ENCODE peak calls at places on chromosomes 16 and 17, in seven cellular contexts. Y is HepG2, E is IMR-90, P is A549, D is GM12878, N is H1, Q is K562. W is an unnamed sample.

GRCh38 chr16:1559446-1559975 is 26.0 kb downstream of the TMEM204 start:
- DNase-seq in Y (no peak), E (no peak), P (no peak), D (no peak), N (no peak), Q (no peak), W (no peak)

GRCh38 chr17:64020068-64020766 is at the start of gene ICAM2:
- DNase-seq in Y (no peak), E (no peak), P (no peak), D (peak), N (no peak), Q (no peak), W (no peak)

GRCh38 chr17:20266806-20267458 is 200.4 kb downstream of the LGALS9B start:
- DNase-seq in Y (no peak), E (peak), P (no peak), D (no peak), N (no peak), Q (peak), W (no peak)

GRCh38 chr16:77555781-77556180 is 120.9 kb upstream of the ADAMTS18 start:
- DNase-seq in Y (no peak), E (no peak), P (no peak), D (no peak), N (no peak), Q (no peak), W (no peak)

GRCh38 chr16:60120586-60120985 is 1386.5 kb upstream of the GOT2 start:
- DNase-seq in Y (no peak), E (no peak), P (no peak), D (no peak), N (no peak), Q (no peak), W (no peak)

GRCh38 chr16:89547291-89547690 is 13.2 kb upstream of the RPL13 start:
- DNase-seq in Y (no peak), E (no peak), P (no peak), D (no peak), N (no peak), Q (no peak), W (no peak)

GRCh38 chr16:85565796-85566501 is 47.2 kb upstream of the GSE1 start:
- DNase-seq in Y (no peak), E (no peak), P (no peak), D (no peak), N (no peak), Q (no peak), W (no peak)

GRCh38 chr16:67294927-67295326 is 15.6 kb downstream of the PLEKHG4 start:
- DNase-seq in Y (no peak), E (peak), P (no peak), D (no peak), N (no peak), Q (no peak), W (no peak)

GRCh38 chr17:75590849-75591721 is 3.5 kb downstream of the MYO15B start:
- DNase-seq in Y (peak), E (no peak), P (no peak), D (no peak), N (no peak), Q (no peak), W (no peak)

GRCh38 chr17:56112086-56112485 is 41.2 kb upstream of the ANKFN1 start:
- DNase-seq in Y (no peak), E (peak), P (no peak), D (no peak), N (no peak), Q (no peak), W (no peak)

GRCh38 chr17:7651959-7652658 is 1.4 kb downstream of the ATP1B2 start:
- DNase-seq in Y (no peak), E (no peak), P (no peak), D (no peak), N (no peak), Q (no peak), W (no peak)

GRCh38 chr16:23137818-23138217 is 11.4 kb downstream of the USP31 start:
- DNase-seq in Y (no peak), E (no peak), P (no peak), D (no peak), N (no peak), Q (no peak), W (no peak)

GRCh38 chr16:47377156-47377555 is 83.7 kb downstream of the ITFG1 start:
- DNase-seq in Y (no peak), E (peak), P (no peak), D (no peak), N (no peak), Q (no peak), W (no peak)

GRCh38 chr17:66715745-66716156 is 119.2 kb upstream of the CACNG5 start:
- DNase-seq in Y (peak), E (peak), P (peak), D (peak), N (no peak), Q (no peak), W (peak)

GRCh38 chr17:70332811-70333210 is 163.5 kb downstream of the KCNJ2 start:
- DNase-seq in Y (no peak), E (no peak), P (no peak), D (no peak), N (no peak), Q (no peak), W (no peak)

GRCh38 chr16:84922351-84923135 is 88.8 kb downstream of the ZDHHC7 start:
- DNase-seq in Y (peak), E (peak), P (no peak), D (no peak), N (no peak), Q (no peak), W (no peak)

GRCh38 chr16:2883027-2883846 is at the start of gene FLYWCH2:
- DNase-seq in Y (peak), E (peak), P (peak), D (peak), N (peak), Q (peak), W (peak)

GRCh38 chr17:63600569-63601438 is at the start of gene TACO1:
- DNase-seq in Y (peak), E (peak), P (peak), D (peak), N (peak), Q (peak), W (peak)

GRCh38 chr16:86966781-86967180 is 350.4 kb downstream of the C16orf95 start:
- DNase-seq in Y (no peak), E (no peak), P (no peak), D (no peak), N (no peak), Q (no peak), W (no peak)

GRCh38 chr17:61380836-61381525 is 18.7 kb upstream of the TBX2 start:
- DNase-seq in Y (no peak), E (no peak), P (no peak), D (no peak), N (no peak), Q (no peak), W (no peak)

GRCh38 chr17:74920679-74921044 is 2.4 kb downstream of the USH1G start:
- DNase-seq in Y (no peak), E (no peak), P (no peak), D (no peak), N (no peak), Q (peak), W (no peak)

GRCh38 chr17:4533522-4534502 is 21.4 kb downstream of the MYBBP1A start:
- DNase-seq in Y (peak), E (no peak), P (no peak), D (no peak), N (no peak), Q (peak), W (no peak)

GRCh38 chr16:85891033-85891775 is 7.8 kb upstream of the IRF8 start:
- DNase-seq in Y (peak), E (peak), P (peak), D (no peak), N (no peak), Q (no peak), W (peak)

GRCh38 chr17:41065829-41066624 is at the start of gene KRTAP2-4:
- DNase-seq in Y (peak), E (peak), P (peak), D (no peak), N (no peak), Q (peak), W (peak)

GRCh38 chr17:32349503-32349853 is 479 bp upstream of the ZNF207 start:
- DNase-seq in Y (no peak), E (no peak), P (no peak), D (no peak), N (no peak), Q (no peak), W (no peak)

GRCh38 chr16:56789360-56789759 is 59.4 kb downstream of the NUP93 start:
- DNase-seq in Y (peak), E (peak), P (peak), D (no peak), N (no peak), Q (peak), W (peak)

GRCh38 chr17:7322520-7323194 is 6.5 kb downstream of the NEURL4 start:
- DNase-seq in Y (no peak), E (no peak), P (no peak), D (no peak), N (no peak), Q (no peak), W (no peak)

GRCh38 chr17:70067104-70067503 is 7.9 kb upstream of the KCNJ16 start:
- DNase-seq in Y (no peak), E (no peak), P (no peak), D (no peak), N (no peak), Q (no peak), W (no peak)

GRCh38 chr17:57580055-57580739 is 164.9 kb downstream of the CCDC182 start:
- DNase-seq in Y (peak), E (no peak), P (no peak), D (no peak), N (no peak), Q (no peak), W (no peak)

GRCh38 chr17:6927290-6927844 is 68.5 kb upstream of the ALOX12 start:
- DNase-seq in Y (no peak), E (peak), P (no peak), D (no peak), N (no peak), Q (no peak), W (no peak)

GRCh38 chr16:82892327-82892726 is 265.6 kb downstream of the CDH13 start:
- DNase-seq in Y (no peak), E (no peak), P (no peak), D (no peak), N (no peak), Q (no peak), W (no peak)

GRCh38 chr17:55238931-55239297 is 25.8 kb upstream of the HLF start:
- DNase-seq in Y (peak), E (no peak), P (peak), D (no peak), N (no peak), Q (peak), W (no peak)

GRCh38 chr16:61791465-61791864 is 244.8 kb downstream of the CDH8 start:
- DNase-seq in Y (no peak), E (no peak), P (no peak), D (no peak), N (no peak), Q (no peak), W (no peak)

GRCh38 chr17:19867654-19868395 is at the start of gene ULK2:
- DNase-seq in Y (no peak), E (peak), P (peak), D (no peak), N (peak), Q (no peak), W (peak)

GRCh38 chr17:76246080-76247066 is 6.1 kb upstream of the RNF157 start:
- DNase-seq in Y (peak), E (peak), P (no peak), D (peak), N (no peak), Q (no peak), W (no peak)

GRCh38 chr16:68715471-68715870 is 21.6 kb upstream of the CDH1 start:
- DNase-seq in Y (peak), E (no peak), P (no peak), D (no peak), N (no peak), Q (no peak), W (no peak)

GRCh38 chr17:6374271-6374691 is 60.6 kb downstream of the AIPL1 start:
- DNase-seq in Y (no peak), E (peak), P (no peak), D (no peak), N (no peak), Q (no peak), W (peak)

GRCh38 chr17:49031965-49032928 is 35.1 kb downstream of the IGF2BP1 start:
- DNase-seq in Y (peak), E (peak), P (peak), D (peak), N (peak), Q (peak), W (peak)

DNA sequence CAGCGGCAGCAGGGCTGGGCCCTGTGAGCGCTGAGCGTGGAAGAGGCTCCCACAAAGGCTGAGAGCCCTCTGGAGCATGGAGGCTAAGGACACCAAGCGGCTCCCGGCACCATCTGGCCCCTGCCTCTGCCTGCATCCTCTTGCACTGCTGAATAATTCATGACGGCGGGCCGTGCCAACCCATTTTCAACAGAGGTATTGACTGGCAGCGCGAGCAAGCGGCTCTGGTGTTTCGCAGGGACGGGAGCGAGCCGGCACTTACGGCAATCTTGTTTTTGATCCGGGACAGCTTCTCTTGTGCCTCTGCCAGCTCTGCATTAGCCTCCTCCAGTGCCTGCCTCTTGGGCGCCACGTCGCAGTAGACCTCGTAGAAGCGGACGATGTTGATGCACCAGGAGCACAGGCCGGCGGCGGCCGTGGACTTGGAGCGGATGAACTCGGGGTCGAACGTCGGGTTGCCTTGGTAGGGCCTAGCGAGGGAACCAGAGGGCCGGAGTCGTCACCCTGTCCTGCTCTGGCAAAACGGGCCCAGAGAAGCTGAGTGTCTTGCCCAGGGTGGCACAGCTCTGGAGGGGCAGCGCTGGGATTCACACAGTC is 80.4 kb downstream of the PGS1 start:
- DNase-seq in Y (no peak), E (no peak), P (no peak), D (no peak), N (no peak), Q (no peak), W (no peak)
- TF ChIP-seq CEBPB in Y (no peak), E (no peak), P (no peak), D (no peak), N (no peak), Q (no peak), W (no peak)

GRCh38 chr16:50273888-50274770 is 7.8 kb downstream of the ADCY7 start:
- DNase-seq in Y (no peak), E (no peak), P (no peak), D (peak), N (no peak), Q (peak), W (no peak)
- TF ChIP-seq CEBPB in Y (no peak), E (no peak), P (no peak), D (no peak), N (no peak), Q (no peak), W (no peak)

GRCh38 chr17:78176548-78177025 is 8.2 kb downstream of the SYNGR2 start:
- DNase-seq in Y (no peak), E (peak), P (peak), D (no peak), N (peak), Q (peak), W (no peak)
- TF ChIP-seq CEBPB in Y (no peak), E (no peak), P (no peak), D (no peak), N (no peak), Q (no peak), W (no peak)

GRCh38 chr17:60230358-60230757 is 80.6 kb downstream of the CA4 start:
- DNase-seq in Y (no peak), E (peak), P (no peak), D (no peak), N (no peak), Q (no peak), W (no peak)
- TF ChIP-seq CEBPB in Y (no peak), E (no peak), P (no peak), D (no peak), N (no peak), Q (no peak), W (no peak)

DNA sequence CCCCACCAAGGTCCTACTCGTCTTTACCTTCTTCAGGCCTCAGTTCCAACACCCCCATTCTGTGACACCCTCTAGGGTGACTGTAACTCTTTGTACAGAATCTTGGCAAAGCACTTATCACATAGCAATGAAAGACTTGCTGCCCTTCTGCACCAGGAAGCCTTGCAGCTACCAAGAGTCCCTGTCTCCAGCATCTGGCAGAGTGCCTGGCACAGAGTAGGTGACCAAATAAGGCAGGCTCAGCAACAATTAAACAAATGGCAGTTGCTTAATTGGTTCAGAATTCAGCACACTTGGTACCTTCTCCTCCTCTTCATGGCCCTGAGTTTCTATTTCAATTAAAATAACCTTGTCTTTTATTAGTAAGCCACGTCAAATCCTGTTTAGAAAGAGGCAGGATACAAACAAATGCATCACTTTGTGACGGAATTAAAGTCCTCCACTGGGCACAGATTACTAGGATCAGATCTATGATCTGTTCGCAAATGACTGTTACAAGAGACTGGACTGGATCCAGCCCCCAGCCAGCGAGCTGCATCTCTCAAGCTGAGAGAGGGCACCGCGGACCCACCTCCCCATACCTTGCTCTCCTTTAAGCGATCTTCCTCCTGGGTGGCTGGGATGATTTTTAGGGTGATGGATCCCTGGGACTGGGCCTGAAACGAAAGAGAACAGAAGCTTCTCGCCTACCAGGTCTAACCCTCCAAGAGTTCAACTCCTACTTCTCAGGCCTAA is 9.4 kb downstream of the MPP3 start:
- DNase-seq in Y (no peak), E (no peak), P (no peak), D (no peak), N (no peak), Q (no peak), W (no peak)
- TF ChIP-seq CEBPB in Y (no peak), E (no peak), P (no peak), D (no peak), N (no peak), Q (no peak), W (no peak)

GRCh38 chr16:63230383-63230782 is 1194.1 kb upstream of the CDH8 start:
- DNase-seq in Y (no peak), E (no peak), P (no peak), D (no peak), N (no peak), Q (no peak), W (no peak)
- TF ChIP-seq CEBPB in Y (no peak), E (no peak), P (no peak), D (no peak), N (no peak), Q (no peak), W (no peak)